ENCODE peak calls at places on chromosomes 6 and 20, in six cellular contexts. N is AG10803, F is breast epithelium, I is AG09309, H is spleen, Q is stomach. Y is an unnamed sample.

GRCh38 chr20:62063981-62064787 is 1.5 kb downstream of the TAF4 start:
- DNase-seq in Q (peak; percentile 72), I (no peak), F (peak; percentile 55), N (no peak), H (peak; percentile 87), Y (no peak)

GRCh38 chr20:35319206-35320197 is 27.3 kb upstream of the FAM83C start:
- DNase-seq in Q (no peak), I (no peak), N (no peak), F (no peak), H (no peak), Y (peak; percentile 97)

GRCh38 chr20:63858393-63859165 is 2.7 kb upstream of the ABHD16B start:
- DNase-seq in N (no peak), H (peak; percentile 85), I (no peak), Q (no peak), F (no peak), Y (no peak)

GRCh38 chr20:34042286-34042685 is 48.6 kb downstream of the RALY start:
- DNase-seq in I (no peak), N (no peak), F (no peak), Q (no peak), H (no peak), Y (no peak)

GRCh38 chr6:23775127-23775526 is 350.9 kb upstream of the NRSN1 start:
- DNase-seq in I (no peak), F (no peak), H (no peak), Q (no peak), N (no peak), Y (no peak)

GRCh38 chr20:62405108-62405980 is 1.7 kb downstream of the CABLES2 start:
- DNase-seq in H (no peak), Q (peak; percentile 54), F (no peak), N (peak; percentile 47), I (no peak), Y (no peak)

GRCh38 chr6:82298012-82298411 is 50.5 kb upstream of the IBTK start:
- DNase-seq in H (no peak), N (no peak), Q (no peak), I (no peak), F (no peak), Y (no peak)

GRCh38 chr6:22666021-22666420 is 96.7 kb downstream of the HDGFL1 start:
- DNase-seq in N (no peak), H (no peak), I (no peak), F (no peak), Q (no peak), Y (no peak)

GRCh38 chr6:159156089-159156488 is 13.1 kb upstream of the FNDC1 start:
- DNase-seq in F (no peak), H (no peak), I (no peak), Q (no peak), N (no peak), Y (no peak)

GRCh38 chr6:32082951-32083350 is 26.2 kb downstream of the TNXB start:
- DNase-seq in N (peak; percentile 97), H (peak; percentile 80), I (peak; percentile 85), F (no peak), Q (no peak), Y (no peak)

GRCh38 chr6:90860822-90861601 is 274.1 kb upstream of the MAP3K7 start:
- DNase-seq in N (no peak), I (no peak), H (no peak), Q (no peak), F (no peak), Y (no peak)

GRCh38 chr20:1568166-1568490 is 10.6 kb upstream of the SIRPD start:
- DNase-seq in I (no peak), F (no peak), H (no peak), Q (no peak), N (no peak), Y (no peak)

GRCh38 chr6:165515963-165516624 is 146.9 kb downstream of the PDE10A start:
- DNase-seq in F (no peak), H (no peak), N (no peak), I (no peak), Q (no peak), Y (no peak)

GRCh38 chr20:39850236-39850635 is 838.8 kb downstream of the MAFB start:
- DNase-seq in I (no peak), Q (no peak), H (no peak), F (no peak), N (no peak), Y (no peak)

GRCh38 chr20:59644371-59644939 is 40.1 kb downstream of the PHACTR3 start:
- DNase-seq in H (peak; percentile 51), I (no peak), Q (peak; percentile 9), N (no peak), F (no peak), Y (no peak)

GRCh38 chr6:170295519-170296422 is 4.9 kb upstream of the DLL1 start:
- DNase-seq in H (peak; percentile 85), Q (peak; percentile 37), F (no peak), N (no peak), I (no peak), Y (no peak)

GRCh38 chr6:47079638-47080037 is 37.5 kb upstream of the ADGRF1 start:
- DNase-seq in I (no peak), F (no peak), N (no peak), Q (no peak), H (no peak), Y (no peak)

GRCh38 chr6:22294301-22294700 is 2.5 kb downstream of the PRL start:
- DNase-seq in Q (no peak), H (no peak), N (no peak), I (no peak), F (no peak), Y (no peak)

GRCh38 chr6:107129370-107129925 is 14.1 kb upstream of the BEND3 start:
- DNase-seq in H (no peak), N (no peak), I (no peak), Q (no peak), F (no peak), Y (no peak)

GRCh38 chr6:17714879-17715860 is 8.4 kb upstream of the NUP153 start:
- DNase-seq in I (peak; percentile 80), N (peak; percentile 91), Q (no peak), F (no peak), H (no peak), Y (no peak)

GRCh38 chr20:51335329-51335841 is 207.1 kb downstream of the NFATC2 start:
- DNase-seq in H (no peak), N (peak; percentile 90), Q (no peak), F (no peak), I (peak; percentile 83), Y (no peak)

DNA sequence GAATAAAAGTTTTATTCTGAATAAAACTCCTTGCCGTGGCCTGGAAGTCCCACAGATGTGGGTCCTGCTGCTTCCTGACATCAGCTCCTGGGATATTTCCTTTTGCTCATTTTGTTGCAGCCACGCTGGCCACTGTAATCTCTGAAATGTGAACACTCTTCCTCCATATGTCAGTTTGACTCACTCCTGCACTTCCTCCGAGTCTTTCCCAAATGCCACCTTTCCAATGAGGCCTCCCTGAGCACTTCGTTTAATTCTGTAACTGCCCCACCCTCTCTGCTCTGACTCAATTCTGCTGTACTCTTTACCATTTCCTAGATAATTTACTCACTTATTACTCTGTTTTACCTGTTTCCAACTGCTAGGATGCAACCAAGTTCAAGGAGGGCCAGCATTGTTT is 114.1 kb upstream of the FOXA2 start:
- DNase-seq in H (no peak), N (no peak), I (no peak), F (no peak), Q (no peak), Y (no peak)
- H3K4me3 ChIP-seq in H (no peak overlapping the region), N (no peak overlapping the region), I (no peak overlapping the region), F (no peak overlapping the region), Q (no peak overlapping the region), Y (no peak overlapping the region)

GRCh38 chr20:25007491-25008305 is 15.1 kb upstream of the APMAP start:
- DNase-seq in Q (no peak), F (peak; percentile 43), H (peak; percentile 48), N (no peak), I (no peak), Y (no peak)

GRCh38 chr20:25006431-25007167 is 14.0 kb upstream of the APMAP start:
- DNase-seq in I (no peak), N (no peak), H (peak; percentile 44), Q (no peak), F (peak; percentile 38), Y (no peak)

GRCh38 chr20:25005220-25005619 is 12.7 kb upstream of the APMAP start:
- DNase-seq in F (peak; percentile 70), H (no peak), Q (peak; percentile 73), I (no peak), N (peak; percentile 64), Y (peak; percentile 64)

GRCh38 chr20:25003002-25003401 is 10.5 kb upstream of the APMAP start:
- DNase-seq in H (no peak), I (no peak), N (no peak), Q (no peak), F (no peak), Y (no peak)

GRCh38 chr20:25005661-25006060 is 13.1 kb upstream of the APMAP start:
- DNase-seq in H (peak; percentile 54), N (no peak), Q (peak; percentile 18), I (no peak), F (peak; percentile 45), Y (no peak)
- TF ChIP-seq CTCF in H (no peak), N (no peak), Q (no peak), I (no peak), F (no peak), Y (no peak)

GRCh38 chr6:35516712-35517111 is 4.0 kb upstream of the TULP1 start:
- DNase-seq in N (no peak), Q (no peak), F (no peak), H (no peak), I (no peak), Y (no peak)

GRCh38 chr6:35511183-35511941 is 1.3 kb downstream of the TULP1 start:
- DNase-seq in I (no peak), N (no peak), Q (no peak), F (no peak), H (no peak), Y (no peak)

GRCh38 chr6:35511980-35512379 is 716 bp downstream of the TULP1 start:
- DNase-seq in I (no peak), N (no peak), H (no peak), F (no peak), Q (no peak), Y (no peak)

GRCh38 chr6:35514587-35514986 is 1.9 kb upstream of the TULP1 start:
- DNase-seq in H (no peak), F (no peak), Q (no peak), I (no peak), N (no peak), Y (no peak)

DNA sequence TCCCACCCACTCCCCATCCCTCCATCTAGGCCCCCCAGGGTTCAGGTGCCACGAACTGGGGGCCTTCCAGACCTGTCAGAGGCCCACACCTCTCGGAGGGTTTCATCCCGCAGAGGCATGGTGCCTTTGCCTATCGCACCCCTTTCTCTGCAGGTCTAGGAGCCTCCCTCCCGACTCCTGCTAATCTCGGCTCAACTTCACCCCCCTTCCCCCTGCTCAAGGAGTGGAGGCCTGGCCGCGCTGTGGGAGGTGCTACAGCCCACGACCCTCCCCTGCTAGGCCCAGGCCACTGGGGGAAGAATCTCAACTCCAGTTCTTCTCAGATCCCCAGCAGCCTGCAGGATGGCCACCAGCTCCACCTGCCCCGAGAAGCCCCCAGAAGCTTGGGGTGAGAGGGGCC is at the start of gene TULP1:
- DNase-seq in F (no peak), I (no peak), N (no peak), Q (no peak), H (no peak), Y (no peak)
- H3K4me3 ChIP-seq in F (peak within 1 kb of the TSS; percentile 40), I (no peak within 1 kb of the TSS), N (no peak within 1 kb of the TSS), Q (peak within 1 kb of the TSS; percentile 28), H (no peak within 1 kb of the TSS), Y (no peak within 1 kb of the TSS)

GRCh38 chr6:57216235-57217101 is 5.6 kb downstream of the RAB23 start:
- DNase-seq in N (peak; percentile 39), I (no peak), Q (peak; percentile 35), F (no peak), H (no peak), Y (peak; percentile 39)
- TF ChIP-seq CTCF in N (peak; percentile 1), I (no peak), Q (no peak), F (no peak), H (no peak), Y (no peak)

Y was measured in LNCaP clone FGC.